ENCODE peak calls at places on chromosomes 16 and 17, in six cellular contexts. M is lower leg skin, Z is ovary, Y is adrenal gland, R is heart left ventricle, O is body of pancreas. Q is an unnamed sample.

GRCh38 chr17:66573078-66573477 is 261.8 kb upstream of the CACNG5 start:
- DNase-seq in M (no peak), Z (no peak), Y (no peak), R (no peak), O (no peak), Q (no peak)

GRCh38 chr16:81711609-81712329 is 67.3 kb upstream of the PLCG2 start:
- DNase-seq in M (no peak), Z (peak), Y (peak), R (no peak), O (peak), Q (no peak)

GRCh38 chr16:81524382-81524781 is 79.8 kb downstream of the CMIP start:
- DNase-seq in M (no peak), Z (no peak), Y (no peak), R (no peak), O (no peak), Q (no peak)

GRCh38 chr16:75614247-75614897 is 8.7 kb downstream of the ADAT1 start:
- DNase-seq in M (peak), Z (no peak), Y (no peak), R (no peak), O (no peak), Q (no peak)

GRCh38 chr17:9917131-9917530 is 12.1 kb upstream of the RCVRN start:
- DNase-seq in M (no peak), Z (no peak), Y (no peak), R (no peak), O (no peak), Q (no peak)

GRCh38 chr16:9363520-9363919 is 272.1 kb downstream of the HAPSTR1 start:
- DNase-seq in M (no peak), Z (no peak), Y (no peak), R (no peak), O (no peak), Q (peak)

GRCh38 chr17:81991684-81992513 is 14.5 kb downstream of the ASPSCR1 start:
- DNase-seq in M (peak), Z (no peak), Y (peak), R (peak), O (peak), Q (no peak)

GRCh38 chr17:40541873-40542561 is 23.3 kb downstream of the CCR7 start:
- DNase-seq in M (peak), Z (no peak), Y (no peak), R (peak), O (no peak), Q (no peak)

GRCh38 chr17:59333845-59334244 is 2.4 kb downstream of the YPEL2 start:
- DNase-seq in M (no peak), Z (no peak), Y (no peak), R (no peak), O (no peak), Q (no peak)

GRCh38 chr17:17042381-17042736 is at the start of gene MPRIP:
- DNase-seq in M (no peak), Z (no peak), Y (no peak), R (no peak), O (no peak), Q (no peak)

GRCh38 chr16:23967018-23967417 is 131.2 kb downstream of the PRKCB start:
- DNase-seq in M (no peak), Z (no peak), Y (no peak), R (no peak), O (no peak), Q (no peak)

GRCh38 chr16:77468831-77469230 is 34.0 kb upstream of the ADAMTS18 start:
- DNase-seq in M (no peak), Z (no peak), Y (no peak), R (no peak), O (no peak), Q (no peak)

GRCh38 chr17:65495255-65496060 is 66.0 kb downstream of the AXIN2 start:
- DNase-seq in M (no peak), Z (no peak), Y (no peak), R (no peak), O (no peak), Q (no peak)

GRCh38 chr17:7468814-7469438 is 10.5 kb downstream of the ZBTB4 start:
- DNase-seq in M (no peak), Z (no peak), Y (no peak), R (no peak), O (no peak), Q (no peak)

GRCh38 chr16:4859900-4860255 is 12.6 kb downstream of the UBN1 start:
- DNase-seq in M (peak), Z (no peak), Y (no peak), R (no peak), O (no peak), Q (no peak)

GRCh38 chr16:19338335-19338734 is 52.8 kb downstream of the CLEC19A start:
- DNase-seq in M (no peak), Z (no peak), Y (no peak), R (no peak), O (no peak), Q (no peak)

GRCh38 chr17:40597168-40598020 is 32.1 kb upstream of the CCR7 start:
- DNase-seq in M (no peak), Z (no peak), Y (no peak), R (no peak), O (no peak), Q (peak)

GRCh38 chr16:23082161-23082788 is 67.0 kb downstream of the USP31 start:
- DNase-seq in M (no peak), Z (no peak), Y (no peak), R (no peak), O (no peak), Q (no peak)

GRCh38 chr17:17768415-17769088 is 68.2 kb downstream of the SREBF1 start:
- DNase-seq in M (no peak), Z (no peak), Y (peak), R (no peak), O (no peak), Q (no peak)

GRCh38 chr17:51046527-51047384 is 73.9 kb downstream of the SPAG9 start:
- DNase-seq in M (peak), Z (peak), Y (peak), R (no peak), O (peak), Q (peak)

GRCh38 chr17:52158450-52159042 is at the start of gene CA10:
- DNase-seq in M (no peak), Z (no peak), Y (peak), R (peak), O (no peak), Q (no peak)

GRCh38 chr17:31074772-31075538 is 19.8 kb upstream of the NF1 start:
- DNase-seq in M (no peak), Z (no peak), Y (no peak), R (no peak), O (no peak), Q (no peak)

GRCh38 chr17:13576661-13577526 is 24.8 kb downstream of the HS3ST3A1 start:
- DNase-seq in M (no peak), Z (no peak), Y (no peak), R (no peak), O (no peak), Q (no peak)

GRCh38 chr16:23187341-23187740 is 4.8 kb downstream of the SCNN1G start:
- DNase-seq in M (no peak), Z (no peak), Y (no peak), R (no peak), O (no peak), Q (no peak)

GRCh38 chr16:68948230-68948910 is 105.0 kb downstream of the TANGO6 start:
- DNase-seq in M (no peak), Z (no peak), Y (no peak), R (no peak), O (no peak), Q (no peak)

GRCh38 chr16:11896776-11897175 is 19.0 kb downstream of the GSPT1 start:
- DNase-seq in M (no peak), Z (no peak), Y (no peak), R (no peak), O (no peak), Q (no peak)

GRCh38 chr17:80826955-80827645 is 164.5 kb upstream of the CHMP6 start:
- DNase-seq in M (peak), Z (no peak), Y (peak), R (peak), O (peak), Q (no peak)

GRCh38 chr17:21373696-21374454 is 2.3 kb upstream of the KCNJ12 start:
- DNase-seq in M (no peak), Z (no peak), Y (no peak), R (no peak), O (no peak), Q (no peak)

GRCh38 chr16:14125030-14125681 is 54.0 kb downstream of the MRTFB start:
- DNase-seq in M (no peak), Z (no peak), Y (no peak), R (no peak), O (no peak), Q (no peak)

GRCh38 chr17:4931974-4932373 is at the start of gene GP1BA:
- DNase-seq in M (no peak), Z (no peak), Y (no peak), R (no peak), O (no peak), Q (no peak)

DNA sequence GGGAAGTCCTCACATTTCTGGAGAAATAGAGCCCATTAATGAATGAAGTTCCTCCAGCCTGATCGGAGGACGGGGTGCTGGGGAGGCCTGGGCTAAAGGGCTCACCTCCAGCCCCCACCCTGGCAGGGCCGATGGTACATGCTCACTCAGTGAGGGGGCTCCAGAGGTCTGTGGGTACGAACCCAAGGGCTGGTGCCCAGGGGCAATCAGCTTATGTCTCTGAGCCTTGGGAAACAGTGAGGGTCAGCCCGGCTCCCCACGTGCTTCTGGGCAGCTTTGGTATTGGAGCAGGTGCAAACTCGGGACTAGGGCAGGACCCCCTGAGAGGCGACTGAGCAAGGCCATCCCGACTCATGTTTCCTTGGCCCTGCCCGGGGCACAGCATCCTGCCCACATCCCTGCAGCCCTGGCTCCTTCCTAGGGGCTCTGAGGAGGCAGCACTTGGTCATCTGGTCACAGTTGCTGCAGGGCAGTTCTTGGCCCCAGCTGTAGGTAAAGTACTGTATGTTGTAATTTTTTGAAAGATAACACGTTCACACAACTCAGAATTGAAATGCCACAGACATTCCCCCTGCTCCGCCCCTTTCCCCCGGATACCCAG is 969 bp upstream of the CETP start:
- DNase-seq in M (no peak), Z (no peak), Y (peak), R (no peak), O (no peak), Q (no peak)
- TF ChIP-seq POLR2A in M (no peak), Z (no peak), Y (no peak), R (no peak), O (no peak), Q (no peak)

GRCh38 chr16:426115-426905 is 861 bp downstream of the RAB11FIP3 start:
- DNase-seq in M (peak), Z (peak), Y (no peak), R (no peak), O (peak), Q (no peak)

GRCh38 chr16:425740-426114 is 278 bp downstream of the RAB11FIP3 start:
- DNase-seq in M (no peak), Z (no peak), Y (no peak), R (no peak), O (no peak), Q (no peak)

GRCh38 chr16:425082-425718 is at the start of gene RAB11FIP3:
- DNase-seq in M (peak), Z (peak), Y (peak), R (peak), O (peak), Q (no peak)

GRCh38 chr16:424033-424622 is 1.3 kb upstream of the RAB11FIP3 start:
- DNase-seq in M (peak), Z (peak), Y (peak), R (no peak), O (peak), Q (no peak)

GRCh38 chr16:424623-425081 is 797 bp upstream of the RAB11FIP3 start:
- DNase-seq in M (peak), Z (peak), Y (peak), R (peak), O (peak), Q (no peak)
- TF ChIP-seq POLR2A in M (no peak), Z (no peak), Y (no peak), R (no peak), O (no peak), Q (no peak)

GRCh38 chr17:45135192-45135977 is at the start of gene ACBD4:
- DNase-seq in M (peak), Z (peak), Y (peak), R (peak), O (peak), Q (peak)
- TF ChIP-seq POLR2A in M (no peak), Z (peak), Y (peak), R (peak), O (peak), Q (no peak)

DNA sequence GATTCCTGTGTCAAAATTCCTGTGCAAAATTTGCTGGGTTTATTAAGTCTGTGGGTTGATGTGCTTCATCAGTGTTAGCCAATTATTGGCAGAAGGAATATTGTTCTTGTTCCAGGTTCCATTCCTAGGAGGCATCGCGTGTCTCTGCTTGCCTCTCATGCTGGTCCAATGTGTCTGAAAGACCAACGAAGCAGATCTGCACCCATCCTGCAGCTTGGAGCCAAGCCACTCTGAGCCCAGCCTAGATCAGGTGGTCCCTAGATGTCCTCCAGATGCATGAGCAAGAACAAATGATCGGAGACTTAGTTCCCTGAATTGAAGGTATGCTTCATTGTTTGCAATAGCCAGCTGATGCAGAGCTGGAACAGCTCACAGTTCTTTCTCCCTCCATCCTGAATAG is 10.5 kb upstream of the PIK3R6 start:
- DNase-seq in M (no peak), Z (no peak), Y (no peak), R (no peak), O (no peak), Q (no peak)
- TF ChIP-seq POLR2A in M (no peak), Z (no peak), Y (no peak), R (no peak), O (no peak), Q (no peak)

Q was measured in vagina.